ENCODE peak calls at places on chromosomes 16 and 17, in five cellular contexts. V is GDM1, R is activated T-cell treated with anti-CD3 and anti-CD28 coated beads for 4 hours, M is endothelial cell, Z is NCI-H1930. W is an unnamed sample.

GRCh38 chr17:42918902-42919521 is 18.4 kb downstream of the G6PC1 start:
- DNase-seq in V (no peak), R (no peak), M (no peak), Z (peak; percentile 87), W (no peak)

GRCh38 chr17:33572615-33573014 is 279.5 kb upstream of the ASIC2 start:
- DNase-seq in V (no peak), R (no peak), M (peak; percentile 19), Z (no peak), W (no peak)

GRCh38 chr16:15524966-15525365 is 90.6 kb downstream of the BMERB1 start:
- DNase-seq in V (no peak), R (no peak), M (no peak), Z (no peak), W (no peak)

GRCh38 chr17:43200127-43200526 is 11.5 kb upstream of the TMEM106A start:
- DNase-seq in V (no peak), R (no peak), M (no peak), Z (peak; percentile 16), W (no peak)

GRCh38 chr16:20904507-20905079 is 4.0 kb downstream of the LYRM1 start:
- DNase-seq in V (peak; percentile 85), R (peak; percentile 17), M (no peak), Z (no peak), W (peak; percentile 33)

GRCh38 chr16:2475413-2476344 is 752 bp downstream of the TBC1D24 start:
- DNase-seq in V (no peak), R (no peak), M (no peak), Z (no peak), W (peak; percentile 72)

GRCh38 chr17:76077582-76078110 is 1.3 kb upstream of the ZACN start:
- DNase-seq in V (no peak), R (no peak), M (no peak), Z (no peak), W (peak; percentile 58)

GRCh38 chr17:19009970-19010369 is 5.4 kb upstream of the FAM83G start:
- DNase-seq in V (no peak), R (no peak), M (no peak), Z (no peak), W (no peak)

GRCh38 chr17:80124351-80124981 is 22.5 kb downstream of the EIF4A3 start:
- DNase-seq in V (no peak), R (no peak), M (peak; percentile 62), Z (peak; percentile 65), W (peak; percentile 37)

GRCh38 chr16:1379863-1380174 is 28.1 kb downstream of the GNPTG start:
- DNase-seq in V (no peak), R (no peak), M (no peak), Z (peak; percentile 56), W (no peak)

GRCh38 chr17:74632196-74632540 is 8.6 kb upstream of the CD300E start:
- DNase-seq in V (no peak), R (no peak), M (no peak), Z (no peak), W (no peak)

GRCh38 chr17:65848751-65849150 is 287.3 kb upstream of the AXIN2 start:
- DNase-seq in V (no peak), R (no peak), M (no peak), Z (no peak), W (no peak)

GRCh38 chr17:49528966-49529365 is 33.9 kb downstream of the NGFR start:
- DNase-seq in V (no peak), R (no peak), M (no peak), Z (no peak), W (no peak)

GRCh38 chr17:75750661-75751423 is 14.2 kb downstream of the GALK1 start:
- DNase-seq in V (no peak), R (no peak), M (no peak), Z (no peak), W (no peak)

GRCh38 chr16:81831722-81832126 is 52.6 kb downstream of the PLCG2 start:
- DNase-seq in V (peak; percentile 75), R (peak; percentile 16), M (peak; percentile 13), Z (no peak), W (peak; percentile 64)

GRCh38 chr16:11056090-11056988 is 112.0 kb downstream of the CLEC16A start:
- DNase-seq in V (no peak), R (no peak), M (no peak), Z (no peak), W (no peak)

GRCh38 chr17:55895112-55895759 is 144.4 kb downstream of the PCTP start:
- DNase-seq in V (no peak), R (no peak), M (no peak), Z (no peak), W (no peak)

GRCh38 chr16:53369921-53370320 is 64.3 kb upstream of the RBL2 start:
- DNase-seq in V (no peak), R (no peak), M (no peak), Z (no peak), W (no peak)

GRCh38 chr16:8863594-8864424 is 5.0 kb downstream of the CARHSP1 start:
- DNase-seq in V (no peak), R (no peak), M (no peak), Z (no peak), W (no peak)

GRCh38 chr16:89791278-89791995 is 25.0 kb downstream of the FANCA start:
- DNase-seq in V (no peak), R (no peak), M (no peak), Z (no peak), W (no peak)

GRCh38 chr16:31880322-31880979 is 6.8 kb downstream of the ZNF267 start:
- DNase-seq in V (peak; percentile 16), R (no peak), M (no peak), Z (no peak), W (no peak)

GRCh38 chr17:42311240-42312034 is 23.1 kb downstream of the STAT5A start:
- DNase-seq in V (no peak), R (no peak), M (no peak), Z (no peak), W (no peak)

GRCh38 chr16:1372292-1372950 is 20.7 kb downstream of the GNPTG start:
- DNase-seq in V (no peak), R (no peak), M (no peak), Z (no peak), W (no peak)

GRCh38 chr16:68644715-68645493 is at the start of gene CDH3:
- DNase-seq in V (no peak), R (peak; percentile 4), M (peak; percentile 32), Z (no peak), W (no peak)

GRCh38 chr16:62424206-62424605 is 388.0 kb upstream of the CDH8 start:
- DNase-seq in V (no peak), R (no peak), M (no peak), Z (no peak), W (no peak)

GRCh38 chr17:55238931-55239297 is 25.8 kb upstream of the HLF start:
- DNase-seq in V (no peak), R (no peak), M (no peak), Z (no peak), W (peak; percentile 38)

GRCh38 chr17:8121531-8122390 is 2.1 kb downstream of the HES7 start:
- DNase-seq in V (peak; percentile 43), R (no peak), M (peak; percentile 69), Z (peak; percentile 74), W (peak; percentile 78)

GRCh38 chr17:50163846-50164696 is 1.7 kb upstream of the SGCA start:
- DNase-seq in V (no peak), R (no peak), M (no peak), Z (no peak), W (peak; percentile 68)

GRCh38 chr17:55693244-55694216 is 29.1 kb downstream of the TMEM100 start:
- DNase-seq in V (no peak), R (no peak), M (no peak), Z (no peak), W (no peak)

GRCh38 chr17:55564077-55564476 is 52.8 kb upstream of the SMIM36 start:
- DNase-seq in V (no peak), R (no peak), M (no peak), Z (no peak), W (no peak)

GRCh38 chr16:54374136-54374535 is 87.5 kb upstream of the IRX3 start:
- DNase-seq in V (no peak), R (no peak), M (no peak), Z (no peak), W (no peak)

GRCh38 chr16:83771306-83771942 is 36.4 kb upstream of the HSBP1 start:
- DNase-seq in V (no peak), R (no peak), M (no peak), Z (no peak), W (no peak)

GRCh38 chr16:9199312-9199711 is 107.9 kb downstream of the HAPSTR1 start:
- DNase-seq in V (no peak), R (no peak), M (no peak), Z (no peak), W (no peak)

GRCh38 chr17:65099941-65100315 is 37.2 kb upstream of the RGS9 start:
- DNase-seq in V (no peak), R (peak; percentile 66), M (no peak), Z (no peak), W (peak; percentile 90)

GRCh38 chr16:979106-979505 is 2.5 kb upstream of the SOX8 start:
- DNase-seq in V (no peak), R (no peak), M (no peak), Z (no peak), W (no peak)

GRCh38 chr17:47686661-47687327 is 7.2 kb upstream of the TBKBP1 start:
- DNase-seq in V (no peak), R (no peak), M (no peak), Z (no peak), W (no peak)

GRCh38 chr17:18921912-18922451 is 30.0 kb upstream of the SLC5A10 start:
- DNase-seq in V (peak; percentile 38), R (no peak), M (no peak), Z (no peak), W (peak; percentile 63)

GRCh38 chr17:1758812-1759211 is 3.0 kb upstream of the SERPINF1 start:
- DNase-seq in V (no peak), R (no peak), M (no peak), Z (no peak), W (no peak)

GRCh38 chr17:50029185-50029584 is 26.7 kb upstream of the ITGA3 start:
- DNase-seq in V (no peak), R (no peak), M (no peak), Z (no peak), W (peak; percentile 12)